ENCODE peak calls at places on chromosomes 13 and 19, in four cellular contexts. S, L, U and M are unnamed samples.

GRCh38 chr19:39093761-39094160 is 9.6 kb downstream of the ACP7 start:
- DNase-seq in S (no peak), L (peak; percentile 69), U (no peak), M (no peak)

GRCh38 chr19:7326105-7326877 is 22.4 kb upstream of the ARHGEF18 start:
- DNase-seq in S (no peak), L (peak; percentile 36), U (peak; percentile 10), M (no peak)

GRCh38 chr19:5380215-5380919 is 39.8 kb upstream of the PTPRS start:
- DNase-seq in S (no peak), L (no peak), U (no peak), M (no peak)

GRCh38 chr13:49652691-49653305 is 24.5 kb downstream of the ARL11 start:
- DNase-seq in S (no peak), L (peak; percentile 49), U (no peak), M (no peak)

GRCh38 chr13:33606692-33607091 is 211.3 kb upstream of the RFC3 start:
- DNase-seq in S (no peak), L (no peak), U (no peak), M (no peak)

GRCh38 chr19:18287836-18288772 is 6.7 kb upstream of the JUND start:
- DNase-seq in S (no peak), L (no peak), U (no peak), M (no peak)

GRCh38 chr13:113239357-113239756 is 29.9 kb downstream of the CUL4A start:
- DNase-seq in S (no peak), L (no peak), U (no peak), M (no peak)

GRCh38 chr13:45194081-45194939 is 6.5 kb downstream of the KCTD4 start:
- DNase-seq in S (no peak), L (peak; percentile 71), U (peak; percentile 43), M (no peak)

GRCh38 chr19:49118565-49119410 is at the start of gene C19orf73:
- DNase-seq in S (peak; percentile 93), L (peak; percentile 87), U (peak; percentile 81), M (peak; percentile 76)

GRCh38 chr13:27728271-27728670 is 64.0 kb upstream of the GSX1 start:
- DNase-seq in S (no peak), L (no peak), U (no peak), M (no peak)

GRCh38 chr13:108188260-108188659 is 27.1 kb downstream of the LIG4 start:
- DNase-seq in S (no peak), L (no peak), U (no peak), M (no peak)

GRCh38 chr13:107252428-107252827 is 684.5 kb upstream of the ARGLU1 start:
- DNase-seq in S (no peak), L (no peak), U (no peak), M (no peak)

GRCh38 chr13:66513728-66514127 is 716.4 kb downstream of the PCDH9 start:
- DNase-seq in S (no peak), L (no peak), U (peak; percentile 24), M (no peak)

GRCh38 chr13:113205428-113205931 is 3.0 kb downstream of the PCID2 start:
- DNase-seq in S (no peak), L (peak; percentile 49), U (no peak), M (no peak)

GRCh38 chr19:21603431-21604153 is 98.2 kb downstream of the ZNF429 start:
- DNase-seq in S (no peak), L (no peak), U (no peak), M (no peak)

GRCh38 chr19:40607898-40608621 is 6.9 kb downstream of the LTBP4 start:
- DNase-seq in S (no peak), L (no peak), U (no peak), M (no peak)

GRCh38 chr13:40315416-40316064 is 350.9 kb downstream of the FOXO1 start:
- DNase-seq in S (peak; percentile 23), L (no peak), U (no peak), M (no peak)

GRCh38 chr13:107867701-107868661 is 347.4 kb downstream of the LIG4 start:
- DNase-seq in S (no peak), L (peak; percentile 17), U (peak; percentile 36), M (no peak)

GRCh38 chr13:84191199-84191598 is 308.9 kb upstream of the SLITRK1 start:
- DNase-seq in S (no peak), L (no peak), U (no peak), M (no peak)

GRCh38 chr19:42563352-42564210 is 31.1 kb downstream of the CEACAM8 start:
- DNase-seq in S (no peak), L (peak; percentile 43), U (peak; percentile 36), M (peak; percentile 10)

GRCh38 chr19:4009990-4010807 is 2.7 kb downstream of the PIAS4 start:
- DNase-seq in S (no peak), L (no peak), U (no peak), M (no peak)

GRCh38 chr19:31285744-31286143 is 63.5 kb downstream of the TSHZ3 start:
- DNase-seq in S (no peak), L (peak; percentile 51), U (peak; percentile 9), M (no peak)

GRCh38 chr19:2618611-2619010 is 83.9 kb downstream of the GNG7 start:
- DNase-seq in S (peak; percentile 59), L (peak; percentile 44), U (no peak), M (no peak)
- TF ChIP-seq CTCF in S (no peak), L (no peak), U (no peak), M (no peak)

DNA sequence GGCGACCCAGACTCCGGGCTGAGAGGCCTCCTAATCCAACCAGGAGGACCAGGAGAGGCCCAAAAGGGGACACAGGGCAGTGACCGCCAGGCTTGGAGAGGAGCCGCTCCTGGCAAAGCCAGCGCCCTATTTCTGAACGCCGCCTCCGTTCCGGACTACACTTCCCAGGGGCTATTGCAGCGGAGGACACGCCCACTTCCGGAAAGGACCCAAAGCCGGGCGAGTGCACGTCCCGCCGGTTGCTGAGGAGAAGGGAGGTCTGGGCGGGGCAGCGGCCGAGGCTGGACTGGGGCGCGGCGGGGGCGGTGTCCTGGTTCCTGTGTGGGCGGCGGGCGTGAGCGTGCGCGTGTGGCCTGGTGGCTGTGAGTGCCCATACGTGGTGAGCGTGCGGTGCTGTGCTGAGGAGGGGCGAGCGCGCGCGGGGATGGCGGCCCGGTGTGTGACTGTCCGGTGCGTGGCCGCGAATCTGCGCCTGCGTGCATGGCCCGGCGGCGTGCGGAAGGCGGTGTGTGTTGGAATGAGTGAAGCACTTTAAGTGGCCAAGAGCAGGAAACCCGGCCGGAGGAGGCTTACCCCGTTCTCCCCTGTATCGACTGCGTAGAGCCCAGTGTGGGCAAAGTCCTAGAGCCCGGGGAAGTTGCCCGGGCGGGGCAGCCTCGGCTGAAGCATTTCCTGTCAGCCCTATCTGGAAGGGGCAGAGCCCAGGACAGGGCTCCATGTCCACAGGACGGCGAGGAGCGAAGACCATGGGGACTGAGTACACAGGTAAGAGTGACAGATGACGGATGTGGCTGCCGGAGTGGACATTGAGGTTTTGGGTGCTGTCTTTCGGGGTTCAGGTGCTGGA is at the start of gene ZNF470:
- DNase-seq in S (peak; percentile 85), L (peak; percentile 88), U (peak; percentile 92), M (peak; percentile 74)
- H3K4me3 ChIP-seq in S (peak within 1 kb of the TSS; percentile 97), L (peak within 1 kb of the TSS; percentile 95), U (peak within 1 kb of the TSS; percentile 95), M (peak within 1 kb of the TSS; percentile 93)

DNA sequence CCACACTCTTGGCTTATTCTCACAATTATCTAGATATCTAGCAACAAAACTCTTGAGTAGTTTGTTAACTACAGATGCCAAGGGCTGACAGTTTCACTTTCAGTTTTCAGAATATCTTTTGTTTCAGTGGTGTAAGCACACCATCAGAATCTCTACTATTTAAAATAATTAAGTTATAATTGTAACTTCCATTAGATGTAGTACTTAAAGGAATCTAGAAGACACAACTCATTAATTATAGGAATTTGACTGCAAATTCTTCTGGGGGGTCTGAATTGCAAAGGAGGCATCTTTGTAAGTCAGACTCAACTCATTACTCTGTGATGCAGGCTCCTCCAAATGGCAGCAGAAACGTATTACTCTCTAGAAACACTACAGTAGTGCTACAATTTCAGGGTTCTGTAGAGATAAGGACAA is 44.9 kb upstream of the USPL1 start:
- DNase-seq in S (no peak), L (peak; percentile 68), U (peak; percentile 42), M (no peak)
- TF ChIP-seq CTCF in S (peak; percentile 44), L (peak; percentile 43), U (peak; percentile 41), M (peak; percentile 27)

DNA sequence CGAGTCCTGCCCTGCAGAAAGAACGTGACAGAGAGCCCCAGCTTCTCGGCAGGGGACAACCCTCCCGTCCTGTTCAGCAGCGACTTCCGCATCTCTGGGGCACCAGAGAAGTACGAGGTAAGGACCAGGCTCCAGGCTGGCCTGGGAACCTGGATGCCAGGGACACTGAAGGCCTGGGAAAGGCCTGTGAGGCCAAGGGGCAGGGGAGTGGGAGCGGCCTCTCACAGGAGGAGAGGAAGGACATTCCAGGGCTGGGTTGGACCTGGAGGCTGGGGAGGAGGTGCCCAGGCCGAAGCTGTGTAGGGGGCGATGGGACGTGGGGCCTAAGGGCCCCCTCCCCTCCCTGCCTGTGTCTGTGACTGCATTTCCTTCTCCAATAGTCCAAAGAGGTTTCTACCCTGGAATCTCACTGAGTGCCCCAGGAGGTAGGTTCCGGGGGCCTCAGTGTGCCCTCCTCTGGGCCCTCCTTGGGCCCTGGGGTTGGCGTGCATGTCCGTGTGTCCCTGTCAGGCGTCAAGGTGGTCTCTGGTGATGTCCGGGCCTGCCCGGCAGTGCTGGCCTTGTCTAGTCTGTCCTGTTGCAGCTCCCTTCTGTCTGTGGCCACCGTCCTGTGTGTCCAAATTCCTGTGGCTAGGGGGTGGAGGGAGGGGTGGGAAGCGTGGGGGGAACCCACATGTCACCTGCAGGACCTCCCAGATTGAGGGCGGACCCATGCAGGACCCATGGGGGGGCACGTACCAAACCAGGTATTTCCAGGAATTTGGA is 16.9 kb upstream of the CD22 start:
- DNase-seq in S (no peak), L (no peak), U (no peak), M (no peak)
- H3K4me3 ChIP-seq in S (no peak overlapping the region), L (no peak overlapping the region), U (no peak overlapping the region), M (no peak overlapping the region)

DNA sequence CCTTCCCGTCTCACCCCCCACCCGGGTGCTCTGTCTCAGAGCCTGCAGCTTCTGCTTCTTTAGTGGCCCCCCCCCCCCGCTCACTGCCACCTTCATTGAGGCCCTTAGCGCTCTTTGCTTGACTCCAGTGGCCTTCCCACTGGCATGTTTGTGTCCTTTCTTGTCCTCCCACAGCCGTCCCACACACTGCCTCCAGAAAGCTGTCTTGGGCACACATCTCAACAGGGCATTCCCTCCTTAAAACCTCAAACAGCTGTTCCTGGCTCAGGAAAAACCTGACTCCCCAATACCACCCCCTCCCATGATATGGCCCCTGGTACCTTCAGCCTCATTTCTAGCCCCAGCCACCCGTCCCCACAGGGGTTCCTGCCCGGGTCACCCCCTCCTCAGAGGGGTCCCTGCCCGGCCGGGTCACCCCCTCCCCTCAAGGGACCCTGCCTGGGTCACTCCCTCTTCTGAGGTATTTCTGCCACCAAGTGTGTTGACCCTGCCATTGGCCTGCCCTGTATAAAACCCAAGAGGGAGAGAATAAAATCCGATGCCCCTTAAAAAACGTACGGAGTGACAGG is 8.9 kb downstream of the B3GLCT start:
- DNase-seq in S (no peak), L (no peak), U (no peak), M (no peak)
- TF ChIP-seq CTCF in S (no peak), L (no peak), U (no peak), M (no peak)

GRCh38 chr13:24670174-24670573 is 10.0 kb upstream of the ATP12A start:
- DNase-seq in S (no peak), L (no peak), U (no peak), M (no peak)

GRCh38 chr13:24672141-24673132 is 7.8 kb upstream of the ATP12A start:
- DNase-seq in S (no peak), L (no peak), U (no peak), M (no peak)

GRCh38 chr13:24668955-24669354 is 11.3 kb upstream of the ATP12A start:
- DNase-seq in S (no peak), L (no peak), U (no peak), M (no peak)

GRCh38 chr13:24671367-24672117 is 8.7 kb upstream of the ATP12A start:
- DNase-seq in S (no peak), L (peak; percentile 85), U (peak; percentile 86), M (no peak)

GRCh38 chr13:24670927-24671326 is 9.3 kb upstream of the ATP12A start:
- DNase-seq in S (no peak), L (no peak), U (peak; percentile 9), M (no peak)
- H3K4me3 ChIP-seq in S (no peak overlapping the region), L (no peak overlapping the region), U (no peak overlapping the region), M (no peak overlapping the region)